ENCODE peak calls at places on chromosome X, in nine cellular contexts. Z is activated CD8-positive, alpha-beta T cell treated with anti-CD3 and anti-CD28 coated beads for 36 hours; I is AG04450; O is heart right ventricle; N is pancreas; F is GM13977; V is GM12865; L is uterus; H is brain microvascular endothelial cell. X is an unnamed sample.

GRCh38 chrX:72430405-72430968 is 124.8 kb upstream of the CITED1 start:
- DNase-seq in Z (no peak), I (no peak), O (no peak), N (no peak), F (no peak), V (no peak), L (no peak), H (no peak), X (no peak)

GRCh38 chrX:13898603-13899002 is 81.7 kb upstream of the GPM6B start:
- DNase-seq in Z (peak), I (no peak), O (no peak), N (no peak), F (no peak), V (no peak), L (no peak), H (no peak), X (no peak)

GRCh38 chrX:66635360-66635759 is 3.5 kb downstream of the EDA2R start:
- DNase-seq in Z (no peak), I (peak), O (no peak), N (no peak), F (no peak), V (no peak), L (no peak), H (peak), X (no peak)

GRCh38 chrX:133191739-133192039 is 26.5 kb downstream of the TFDP3 start:
- DNase-seq in Z (no peak), I (no peak), O (no peak), N (no peak), F (no peak), V (no peak), L (no peak), H (no peak), X (no peak)

GRCh38 chrX:45009371-45010000 is 136.5 kb downstream of the KDM6A start:
- DNase-seq in Z (no peak), I (no peak), O (no peak), N (no peak), F (no peak), V (no peak), L (no peak), H (no peak), X (no peak)

GRCh38 chrX:10197597-10198210 is 40.9 kb downstream of the CLCN4 start:
- DNase-seq in Z (no peak), I (no peak), O (peak), N (no peak), F (no peak), V (no peak), L (no peak), H (peak), X (no peak)

GRCh38 chrX:124212622-124213021 is 119.8 kb upstream of the TEX13D start:
- DNase-seq in Z (peak), I (no peak), O (no peak), N (no peak), F (no peak), V (no peak), L (no peak), H (no peak), X (no peak)

GRCh38 chrX:119325456-119325855 is 73.7 kb upstream of the SLC25A43 start:
- DNase-seq in Z (no peak), I (no peak), O (no peak), N (no peak), F (no peak), V (no peak), L (no peak), H (no peak), X (no peak)

GRCh38 chrX:68079961-68080360 is 353.3 kb downstream of the OPHN1 start:
- DNase-seq in Z (no peak), I (no peak), O (no peak), N (no peak), F (no peak), V (no peak), L (no peak), H (no peak), X (no peak)

GRCh38 chrX:39953027-39953426 is 144.7 kb downstream of the BCOR start:
- DNase-seq in Z (no peak), I (no peak), O (no peak), N (no peak), F (no peak), V (no peak), L (no peak), H (no peak), X (no peak)

GRCh38 chrX:2692221-2693122 is 1.4 kb downstream of the CD99 start:
- DNase-seq in Z (no peak), I (no peak), O (peak), N (no peak), F (peak), V (no peak), L (no peak), H (no peak), X (peak)

GRCh38 chrX:107451754-107452153 is 2.3 kb downstream of the FRMPD3 start:
- DNase-seq in Z (no peak), I (no peak), O (no peak), N (no peak), F (no peak), V (no peak), L (no peak), H (no peak), X (no peak)

GRCh38 chrX:41276661-41277506 is 57.1 kb upstream of the DDX3X start:
- DNase-seq in Z (peak), I (no peak), O (no peak), N (no peak), F (peak), V (peak), L (peak), H (no peak), X (peak)

GRCh38 chrX:39477438-39478120 is 620.2 kb downstream of the BCOR start:
- DNase-seq in Z (peak), I (no peak), O (peak), N (peak), F (no peak), V (peak), L (no peak), H (peak), X (no peak)

GRCh38 chrX:26442340-26442739 is 226.4 kb downstream of the MAGEB5 start:
- DNase-seq in Z (no peak), I (no peak), O (no peak), N (peak), F (no peak), V (no peak), L (no peak), H (peak), X (no peak)

DNA sequence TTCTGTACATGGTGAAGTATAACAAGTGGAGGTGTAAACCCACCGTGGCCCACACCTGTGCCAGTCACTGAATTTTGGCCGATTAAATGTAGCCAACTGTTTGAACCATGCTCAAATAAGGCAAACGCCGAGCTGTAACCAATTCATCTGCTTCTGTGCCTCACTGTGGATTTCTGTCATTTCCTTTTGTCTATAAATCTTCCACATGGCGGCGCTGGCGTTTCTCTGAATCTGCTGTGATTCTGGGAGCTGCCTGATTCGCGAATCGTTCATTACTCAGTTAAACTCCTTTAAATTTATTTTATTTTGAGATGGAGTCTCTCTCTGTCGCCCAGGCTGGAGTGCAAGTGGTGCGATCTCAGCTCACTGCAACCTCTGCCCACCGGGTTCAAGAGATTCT is 19.2 kb downstream of the SUPT20HL2 start:
- DNase-seq in Z (peak), I (no peak), O (no peak), N (no peak), F (no peak), V (no peak), L (no peak), H (peak), X (no peak)
- TF ChIP-seq CTCF in Z (no peak), I (no peak), O (peak), N (no peak), F (peak), V (no peak), L (no peak), H (peak), X (no peak)

GRCh38 chrX:11944486-11944885 is 186.4 kb downstream of the MSL3 start:
- DNase-seq in Z (peak), I (no peak), O (no peak), N (no peak), F (peak), V (peak), L (no peak), H (peak), X (peak)
- TF ChIP-seq CTCF in Z (no peak), I (peak), O (no peak), N (no peak), F (peak), V (peak), L (no peak), H (peak), X (no peak)

GRCh38 chrX:131741103-131741581 is 197.3 kb downstream of the OR13H1 start:
- DNase-seq in Z (no peak), I (no peak), O (no peak), N (no peak), F (no peak), V (no peak), L (peak), H (peak), X (no peak)
- TF ChIP-seq CTCF in Z (no peak), I (no peak), O (no peak), N (no peak), F (peak), V (no peak), L (peak), H (peak), X (no peak)

GRCh38 chrX:69503228-69503834 is 795 bp upstream of the NALF2 start:
- DNase-seq in Z (no peak), I (no peak), O (no peak), N (no peak), F (no peak), V (no peak), L (no peak), H (no peak), X (no peak)
- TF ChIP-seq CTCF in Z (peak), I (no peak), O (peak), N (no peak), F (peak), V (no peak), L (no peak), H (peak), X (no peak)

GRCh38 chrX:130575831-130576404 is 174.1 kb downstream of the RBMX2 start:
- DNase-seq in Z (peak), I (peak), O (peak), N (peak), F (peak), V (peak), L (peak), H (peak), X (peak)
- TF ChIP-seq CTCF in Z (peak), I (peak), O (peak), N (peak), F (peak), V (peak), L (peak), H (peak), X (peak)